ENCODE peak calls at places on chromosomes 3 and 15, in nine cellular contexts. Y is fibroblast of lung, U is AG10803, T is colonic mucosa, F is ascending aorta, H is cardiac fibroblast, V is OCI-LY7, N is fibroblast of the aortic adventitia, C is psoas muscle. G is an unnamed sample.

GRCh38 chr15:52085289-52085688 is 27.3 kb downstream of the BCL2L10 start:
- DNase-seq in V (no peak), Y (peak), N (no peak), H (peak), U (no peak), F (no peak), T (no peak), C (no peak), G (no peak)

GRCh38 chr3:70726966-70727365 is 414.5 kb upstream of the MDFIC2 start:
- DNase-seq in T (no peak), V (no peak), U (peak), C (no peak), N (peak), F (no peak), H (peak), Y (peak), G (peak)

GRCh38 chr3:151391715-151392114 is 7.2 kb upstream of the P2RY12 start:
- DNase-seq in Y (no peak), T (no peak), U (no peak), C (no peak), H (no peak), N (no peak), F (no peak), V (no peak), G (no peak)

GRCh38 chr3:49415931-49416601 is 3.8 kb downstream of the TCTA start:
- DNase-seq in H (no peak), C (peak), V (peak), Y (no peak), U (no peak), T (no peak), F (no peak), N (no peak), G (no peak)

GRCh38 chr3:171113716-171114115 is 87.2 kb upstream of the SLC2A2 start:
- DNase-seq in H (no peak), F (no peak), N (no peak), T (no peak), V (peak), C (no peak), Y (no peak), U (no peak), G (no peak)

GRCh38 chr15:49331951-49332350 is 91.1 kb upstream of the FGF7 start:
- DNase-seq in U (peak), F (no peak), N (no peak), Y (peak), T (no peak), V (no peak), C (no peak), H (peak), G (no peak)

GRCh38 chr15:55221090-55222011 is 24.6 kb upstream of the RSL24D1 start:
- DNase-seq in H (peak), C (no peak), Y (peak), N (peak), V (peak), T (no peak), F (peak), U (peak), G (peak)

GRCh38 chr3:129837057-129837631 is 56.4 kb downstream of the TMCC1 start:
- DNase-seq in V (no peak), N (no peak), T (no peak), F (no peak), Y (peak), C (no peak), H (no peak), U (no peak), G (peak)

GRCh38 chr15:101167366-101167790 is 84.5 kb downstream of the CHSY1 start:
- DNase-seq in N (peak), Y (peak), F (no peak), C (no peak), H (peak), U (no peak), T (no peak), V (no peak), G (peak)

GRCh38 chr3:135991621-135992020 is 26.1 kb downstream of the PPP2R3A start:
- DNase-seq in C (no peak), Y (peak), F (no peak), V (no peak), H (peak), T (no peak), N (no peak), U (no peak), G (no peak)

GRCh38 chr3:80677796-80678195 is 910.0 kb upstream of the ROBO1 start:
- DNase-seq in Y (peak), N (no peak), H (peak), F (no peak), U (no peak), T (no peak), C (no peak), V (no peak), G (peak)

GRCh38 chr3:178536271-178537079 is at the start of gene KCNMB2:
- DNase-seq in V (no peak), T (no peak), C (no peak), H (no peak), N (peak), Y (peak), U (no peak), F (no peak), G (peak)

GRCh38 chr3:169545606-169546005 is 117.9 kb downstream of the MECOM start:
- DNase-seq in F (no peak), C (no peak), T (no peak), U (no peak), V (no peak), Y (no peak), H (no peak), N (no peak), G (no peak)

GRCh38 chr15:75313116-75313845 is 22.6 kb upstream of the COMMD4 start:
- DNase-seq in Y (no peak), N (no peak), C (no peak), F (no peak), U (no peak), T (no peak), V (no peak), H (no peak), G (no peak)

GRCh38 chr15:80036067-80036466 is 23.4 kb upstream of the ZFAND6 start:
- DNase-seq in U (no peak), V (no peak), T (no peak), H (no peak), Y (no peak), C (no peak), F (no peak), N (no peak), G (no peak)

GRCh38 chr15:42921049-42921731 is 612 bp upstream of the TTBK2 start:
- DNase-seq in V (peak), N (peak), C (peak), F (peak), Y (peak), U (peak), T (peak), H (peak), G (peak)

GRCh38 chr15:82551646-82552247 is 11.5 kb upstream of the RPS17 start:
- DNase-seq in Y (peak), F (no peak), C (no peak), T (no peak), H (no peak), U (no peak), N (no peak), V (no peak), G (no peak)

GRCh38 chr15:69847625-69848024 is 250.1 kb downstream of the TLE3 start:
- DNase-seq in U (no peak), V (no peak), F (no peak), N (no peak), T (no peak), Y (no peak), C (no peak), H (peak), G (no peak)

GRCh38 chr3:10883478-10884234 is 67.6 kb downstream of the SLC6A11 start:
- DNase-seq in V (peak), Y (peak), T (no peak), U (no peak), C (no peak), F (no peak), H (peak), N (peak), G (no peak)

GRCh38 chr3:140468407-140468806 is 209.5 kb upstream of the TRIM42 start:
- DNase-seq in Y (no peak), F (no peak), U (no peak), C (no peak), T (no peak), H (no peak), V (no peak), N (no peak), G (no peak)

GRCh38 chr15:42156266-42156922 is at the start of gene PLA2G4F:
- DNase-seq in F (peak), V (no peak), N (no peak), C (peak), Y (no peak), T (peak), U (no peak), H (no peak), G (no peak)

GRCh38 chr3:128343287-128344045 is 123.2 kb downstream of the DNAJB8 start:
- DNase-seq in Y (peak), U (peak), V (no peak), H (peak), N (peak), T (peak), C (peak), F (no peak), G (peak)

GRCh38 chr15:65423977-65424679 is 1.4 kb upstream of the IGDCC4 start:
- DNase-seq in C (no peak), T (no peak), F (peak), Y (peak), N (no peak), V (no peak), U (peak), H (peak), G (no peak)

GRCh38 chr3:11495948-11496557 is 147.7 kb downstream of the VGLL4 start:
- DNase-seq in V (no peak), H (peak), F (no peak), N (peak), C (no peak), U (no peak), T (no peak), Y (peak), G (no peak)

GRCh38 chr15:50053457-50053856 is 65.6 kb downstream of the ATP8B4 start:
- DNase-seq in C (no peak), U (no peak), F (no peak), V (no peak), N (no peak), Y (no peak), H (no peak), T (no peak), G (no peak)

GRCh38 chr15:71054286-71054952 is 60.9 kb upstream of the THSD4 start:
- DNase-seq in N (peak), U (no peak), T (no peak), Y (peak), C (no peak), H (peak), V (no peak), F (no peak), G (no peak)

GRCh38 chr15:67834593-67835348 is 5.1 kb downstream of the RNU6-1 start:
- DNase-seq in N (no peak), U (no peak), C (peak), T (no peak), F (no peak), Y (no peak), V (no peak), H (no peak), G (no peak)

GRCh38 chr3:127208483-127209100 is 15.7 kb downstream of the PRR23E start:
- DNase-seq in C (peak), T (peak), N (no peak), F (no peak), Y (no peak), H (no peak), U (no peak), V (no peak), G (no peak)

DNA sequence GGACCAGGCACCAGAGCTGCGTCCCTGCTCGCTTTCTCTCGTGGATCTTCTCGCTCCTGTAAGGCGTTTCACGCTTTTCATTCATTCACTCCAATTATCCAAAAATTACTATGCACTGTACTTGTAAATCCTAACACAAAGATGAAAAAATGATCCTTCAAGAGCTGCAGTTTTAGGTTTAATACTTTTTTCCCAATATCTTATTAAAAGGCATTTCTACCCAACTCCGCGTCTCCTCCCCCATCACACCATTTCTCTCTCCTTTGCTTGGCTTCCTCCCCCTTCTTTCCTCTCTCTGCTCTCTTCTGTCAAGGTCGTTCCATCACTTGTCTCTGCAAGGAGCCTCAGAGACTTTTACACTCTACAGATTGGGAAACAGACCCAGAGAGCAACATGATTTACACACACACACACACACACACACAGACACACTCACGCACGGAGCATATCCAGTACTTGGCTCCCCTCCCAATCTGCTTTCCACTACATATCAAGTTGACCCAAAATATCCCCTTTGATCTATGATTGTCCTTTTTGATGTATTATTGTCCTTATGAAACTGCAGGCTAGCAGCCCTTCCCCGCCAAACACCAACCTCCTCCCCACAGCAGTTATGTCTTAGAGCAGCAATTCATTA is 476 bp upstream of the CLDN1 start:
- DNase-seq in Y (peak), F (no peak), T (no peak), V (no peak), N (no peak), H (peak), U (no peak), C (no peak), G (peak)
- TF ChIP-seq CTCF in Y (no peak), F (no peak), T (no peak), V (peak), N (no peak), H (no peak), U (no peak), C (no peak), G (no peak)

GRCh38 chr3:26449996-26450395 is 172.6 kb upstream of the LRRC3B start:
- DNase-seq in V (no peak), C (no peak), H (no peak), Y (no peak), T (no peak), U (no peak), F (no peak), N (no peak), G (no peak)
- H3K4me3 ChIP-seq in V (no peak), C (no peak), H (no peak), Y (no peak), T (no peak), U (no peak), F (no peak), N (no peak), G (no peak)

GRCh38 chr15:90214553-90215205 is 13.5 kb downstream of the SEMA4B start:
- DNase-seq in C (no peak), H (peak), U (no peak), T (no peak), Y (no peak), V (no peak), F (no peak), N (no peak), G (no peak)
- TF ChIP-seq CTCF in C (no peak), H (peak), U (peak), T (no peak), Y (peak), V (no peak), F (no peak), N (peak), G (peak)

GRCh38 chr15:27958911-27959598 is 140.1 kb downstream of the OCA2 start:
- DNase-seq in C (no peak), T (no peak), F (no peak), H (no peak), U (no peak), V (peak), Y (peak), N (no peak), G (no peak)
- H3K4me3 ChIP-seq in C (no peak), T (no peak), F (no peak), H (no peak), U (no peak), V (no peak), Y (no peak), N (no peak), G (no peak)

DNA sequence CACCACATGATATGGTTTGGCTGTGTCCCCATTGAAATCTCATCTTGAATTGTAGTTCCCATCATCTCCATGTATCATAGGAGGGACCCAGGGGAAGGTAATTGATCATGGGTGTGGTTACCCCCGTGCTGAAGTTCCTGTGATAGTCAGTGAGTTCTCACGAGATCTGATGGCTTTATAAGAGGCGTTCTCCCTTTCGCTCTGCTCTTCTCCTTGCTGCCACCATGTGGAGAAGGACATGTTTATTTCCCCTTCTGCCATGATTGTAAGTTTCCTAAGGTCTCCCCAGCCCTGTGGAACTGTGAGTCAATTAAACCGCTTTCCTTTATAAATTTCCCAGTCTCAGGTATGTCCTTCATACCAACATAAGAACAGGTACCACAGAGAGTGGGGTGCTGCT is 21.9 kb downstream of the OSTN start:
- DNase-seq in F (no peak), N (no peak), U (no peak), T (no peak), V (peak), H (peak), C (no peak), Y (no peak), G (no peak)
- TF ChIP-seq CTCF in F (no peak), N (no peak), U (no peak), T (no peak), V (peak), H (no peak), C (no peak), Y (no peak), G (no peak)

G was measured in fibroblast of villous mesenchyme.